ENCODE peak calls at places on chromosomes 5 and 9, in eight cellular contexts. R is SW 1271; P is nucleus accumbens; K is activated naive CD8-positive, alpha-beta T cell treated with anti-CD3 and anti-CD28 coated beads for 36 hours; H is left lung; T is NAMALWA; N is activated gamma-delta T cell treated with Interleukin-2 at 50 U/mL for 16 hours; Q is stimulated activated CD4-positive, alpha-beta T cell treated with anti-CD3 and anti-CD28 coated beads, Interleukin-1b, Interleukin-23, amount 100 ng/mL, for 1 hour. B is an unnamed sample.

GRCh38 chr5:139574641-139575312 is 13.6 kb downstream of the UBE2D2 start:
- DNase-seq in R (no peak), P (no peak), K (no peak), H (no peak), T (peak), N (peak), Q (no peak), B (no peak)

GRCh38 chr5:157659886-157660660 is 7.8 kb upstream of the SOX30 start:
- DNase-seq in R (no peak), P (no peak), K (no peak), H (no peak), T (no peak), N (no peak), Q (no peak), B (no peak)

GRCh38 chr5:54743997-54744788 is 226.6 kb downstream of the SNX18 start:
- DNase-seq in R (peak), P (no peak), K (no peak), H (no peak), T (peak), N (peak), Q (no peak), B (no peak)

GRCh38 chr9:134631881-134632280 is 9.7 kb upstream of the COL5A1 start:
- DNase-seq in R (no peak), P (no peak), K (no peak), H (peak), T (no peak), N (no peak), Q (no peak), B (no peak)

GRCh38 chr5:79956173-79956670 is 34.8 kb downstream of the MTX3 start:
- DNase-seq in R (no peak), P (no peak), K (no peak), H (no peak), T (no peak), N (no peak), Q (no peak), B (no peak)

GRCh38 chr5:120146787-120147186 is 317.3 kb upstream of the PRR16 start:
- DNase-seq in R (no peak), P (no peak), K (no peak), H (no peak), T (no peak), N (no peak), Q (no peak), B (no peak)

GRCh38 chr5:122311888-122312669 is at the start of gene SNCAIP:
- DNase-seq in R (no peak), P (no peak), K (peak), H (peak), T (no peak), N (no peak), Q (no peak), B (peak)

GRCh38 chr9:92747459-92748232 is 17.0 kb downstream of the BICD2 start:
- DNase-seq in R (no peak), P (no peak), K (no peak), H (no peak), T (no peak), N (no peak), Q (no peak), B (no peak)

GRCh38 chr9:31608413-31608812 is 776.0 kb upstream of the ACO1 start:
- DNase-seq in R (no peak), P (no peak), K (no peak), H (no peak), T (no peak), N (no peak), Q (no peak), B (no peak)

GRCh38 chr9:99633260-99633659 is 188.4 kb upstream of the NR4A3 start:
- DNase-seq in R (no peak), P (no peak), K (no peak), H (no peak), T (peak), N (no peak), Q (no peak), B (no peak)

GRCh38 chr5:104179057-104179456 is 616.5 kb upstream of the NUDT12 start:
- DNase-seq in R (no peak), P (peak), K (peak), H (no peak), T (peak), N (no peak), Q (no peak), B (no peak)

GRCh38 chr9:137078701-137079400 is 1.5 kb downstream of the UAP1L1 start:
- DNase-seq in R (no peak), P (no peak), K (no peak), H (peak), T (no peak), N (no peak), Q (no peak), B (no peak)

GRCh38 chr5:151104795-151105194 is 24.0 kb upstream of the TNIP1 start:
- DNase-seq in R (no peak), P (no peak), K (no peak), H (no peak), T (no peak), N (no peak), Q (no peak), B (no peak)

GRCh38 chr5:180208435-180209081 is 453 bp downstream of the RASGEF1C start:
- DNase-seq in R (no peak), P (no peak), K (no peak), H (no peak), T (no peak), N (no peak), Q (no peak), B (no peak)

GRCh38 chr5:156532921-156533320 is 206.0 kb downstream of the SGCD start:
- DNase-seq in R (no peak), P (no peak), K (no peak), H (no peak), T (no peak), N (no peak), Q (no peak), B (no peak)

GRCh38 chr9:16413509-16414016 is 456.9 kb downstream of the BNC2 start:
- DNase-seq in R (no peak), P (no peak), K (no peak), H (no peak), T (no peak), N (no peak), Q (no peak), B (no peak)

GRCh38 chr5:160555836-160556660 is 134.4 kb downstream of the PTTG1 start:
- DNase-seq in R (no peak), P (no peak), K (no peak), H (peak), T (no peak), N (no peak), Q (no peak), B (no peak)

GRCh38 chr9:83937861-83938455 is 16.7 kb upstream of the KIF27 start:
- DNase-seq in R (peak), P (peak), K (no peak), H (no peak), T (peak), N (peak), Q (no peak), B (no peak)

GRCh38 chr5:74549351-74549750 is 91.2 kb downstream of the ENC1 start:
- DNase-seq in R (no peak), P (no peak), K (no peak), H (no peak), T (no peak), N (no peak), Q (no peak), B (no peak)

GRCh38 chr5:90982576-90982975 is 400.5 kb downstream of the ARRDC3 start:
- DNase-seq in R (no peak), P (no peak), K (no peak), H (no peak), T (no peak), N (no peak), Q (no peak), B (no peak)

GRCh38 chr5:81830602-81831001 is 79.7 kb upstream of the SSBP2 start:
- DNase-seq in R (no peak), P (no peak), K (no peak), H (no peak), T (peak), N (no peak), Q (no peak), B (no peak)

GRCh38 chr5:87129051-87129450 is 138.6 kb upstream of the RASA1 start:
- DNase-seq in R (no peak), P (no peak), K (no peak), H (no peak), T (no peak), N (no peak), Q (no peak), B (no peak)

GRCh38 chr9:12722131-12722530 is 28.9 kb downstream of the TYRP1 start:
- DNase-seq in R (no peak), P (no peak), K (no peak), H (no peak), T (no peak), N (no peak), Q (no peak), B (no peak)

GRCh38 chr9:36151306-36152210 is 15.0 kb downstream of the GLIPR2 start:
- DNase-seq in R (no peak), P (no peak), K (peak), H (peak), T (peak), N (peak), Q (peak), B (no peak)

GRCh38 chr5:95068303-95068702 is 216.6 kb downstream of the MCTP1 start:
- DNase-seq in R (no peak), P (no peak), K (no peak), H (no peak), T (peak), N (no peak), Q (no peak), B (no peak)

GRCh38 chr9:126813072-126813471 is 8.2 kb downstream of the ZBTB43 start:
- DNase-seq in R (no peak), P (no peak), K (no peak), H (no peak), T (no peak), N (no peak), Q (no peak), B (no peak)

GRCh38 chr9:73149371-73150067 is 2.1 kb upstream of the ANXA1 start:
- DNase-seq in R (peak), P (no peak), K (no peak), H (no peak), T (no peak), N (no peak), Q (no peak), B (no peak)

GRCh38 chr9:99748251-99748650 is 73.4 kb upstream of the NR4A3 start:
- DNase-seq in R (no peak), P (no peak), K (no peak), H (no peak), T (no peak), N (no peak), Q (no peak), B (no peak)

GRCh38 chr5:72436796-72437471 is 70.3 kb downstream of the ZNF366 start:
- DNase-seq in R (no peak), P (no peak), K (no peak), H (no peak), T (no peak), N (no peak), Q (no peak), B (no peak)

GRCh38 chr5:18197734-18198133 is 563.5 kb downstream of the TAF11L14 start:
- DNase-seq in R (no peak), P (no peak), K (no peak), H (no peak), T (no peak), N (no peak), Q (no peak), B (no peak)

GRCh38 chr9:68999393-69000105 is 14.4 kb downstream of the PRKACG start:
- DNase-seq in R (peak), P (peak), K (peak), H (no peak), T (peak), N (peak), Q (peak), B (no peak)

GRCh38 chr5:39541920-39542319 is 117.1 kb upstream of the DAB2 start:
- DNase-seq in R (no peak), P (no peak), K (no peak), H (no peak), T (no peak), N (no peak), Q (no peak), B (no peak)

GRCh38 chr9:34443976-34444375 is 14.4 kb downstream of the FAM219A start:
- DNase-seq in R (no peak), P (no peak), K (no peak), H (no peak), T (no peak), N (no peak), Q (no peak), B (no peak)

B was measured in cortex of kidney.